ENCODE peak calls at places on chromosome 22, in eight cellular contexts. One of them, this sample, is unnamed.

GRCh38 chr22:42190274-42190673 is 59.7 kb upstream of the CYP2D6 start:
- DNase-seq in iPS-NIHi11: no peak
- DNase-seq in EH: peak; percentile 37
- DNase-seq in C1 segment of cervical spinal cord: no peak
- DNase-seq in activated CD4-positive, CD25-positive, alpha-beta regulatory T cell treated with anti-CD3 and anti-CD28 coated beads, Interleukin-2, amount 50 U/mL, for 16 hours: no peak
- DNase-seq in AG08396: no peak
- DNase-seq in cardiac muscle cell: no peak
- DNase-seq in left ventricle myocardium inferior: no peak
- DNase-seq in this sample: no peak

GRCh38 chr22:39525658-39525975 is 5.3 kb downstream of the ATF4 start:
- DNase-seq in iPS-NIHi11: no peak
- DNase-seq in EH: no peak
- DNase-seq in C1 segment of cervical spinal cord: no peak
- DNase-seq in activated CD4-positive, CD25-positive, alpha-beta regulatory T cell treated with anti-CD3 and anti-CD28 coated beads, Interleukin-2, amount 50 U/mL, for 16 hours: no peak
- DNase-seq in AG08396: no peak
- DNase-seq in cardiac muscle cell: no peak
- DNase-seq in left ventricle myocardium inferior: no peak
- DNase-seq in this sample: no peak

GRCh38 chr22:27663031-27663367 is 138.6 kb downstream of the MN1 start:
- DNase-seq in iPS-NIHi11: no peak
- DNase-seq in EH: no peak
- DNase-seq in C1 segment of cervical spinal cord: no peak
- DNase-seq in activated CD4-positive, CD25-positive, alpha-beta regulatory T cell treated with anti-CD3 and anti-CD28 coated beads, Interleukin-2, amount 50 U/mL, for 16 hours: no peak
- DNase-seq in AG08396: no peak
- DNase-seq in cardiac muscle cell: no peak
- DNase-seq in left ventricle myocardium inferior: no peak
- DNase-seq in this sample: no peak

GRCh38 chr22:35103756-35104155 is 37.8 kb downstream of the ISX start:
- DNase-seq in iPS-NIHi11: no peak
- DNase-seq in EH: no peak
- DNase-seq in C1 segment of cervical spinal cord: no peak
- DNase-seq in activated CD4-positive, CD25-positive, alpha-beta regulatory T cell treated with anti-CD3 and anti-CD28 coated beads, Interleukin-2, amount 50 U/mL, for 16 hours: no peak
- DNase-seq in AG08396: no peak
- DNase-seq in cardiac muscle cell: no peak
- DNase-seq in left ventricle myocardium inferior: no peak
- DNase-seq in this sample: no peak

GRCh38 chr22:37173709-37174108 is 14.3 kb downstream of the C1QTNF6 start:
- DNase-seq in iPS-NIHi11: no peak
- DNase-seq in EH: no peak
- DNase-seq in C1 segment of cervical spinal cord: no peak
- DNase-seq in activated CD4-positive, CD25-positive, alpha-beta regulatory T cell treated with anti-CD3 and anti-CD28 coated beads, Interleukin-2, amount 50 U/mL, for 16 hours: no peak
- DNase-seq in AG08396: no peak
- DNase-seq in cardiac muscle cell: peak; percentile 85
- DNase-seq in left ventricle myocardium inferior: peak; percentile 47
- DNase-seq in this sample: no peak

GRCh38 chr22:43820671-43821305 is 8.7 kb upstream of the EFCAB6 start:
- DNase-seq in iPS-NIHi11: no peak
- DNase-seq in EH: no peak
- DNase-seq in C1 segment of cervical spinal cord: no peak
- DNase-seq in activated CD4-positive, CD25-positive, alpha-beta regulatory T cell treated with anti-CD3 and anti-CD28 coated beads, Interleukin-2, amount 50 U/mL, for 16 hours: no peak
- DNase-seq in AG08396: no peak
- DNase-seq in cardiac muscle cell: no peak
- DNase-seq in left ventricle myocardium inferior: no peak
- DNase-seq in this sample: no peak

GRCh38 chr22:20131593-20131855 is at the start of gene ZDHHC8:
- DNase-seq in iPS-NIHi11: no peak
- DNase-seq in EH: peak; percentile 48
- DNase-seq in C1 segment of cervical spinal cord: no peak
- DNase-seq in activated CD4-positive, CD25-positive, alpha-beta regulatory T cell treated with anti-CD3 and anti-CD28 coated beads, Interleukin-2, amount 50 U/mL, for 16 hours: no peak
- DNase-seq in AG08396: peak; percentile 70
- DNase-seq in cardiac muscle cell: peak; percentile 36
- DNase-seq in left ventricle myocardium inferior: peak; percentile 58
- DNase-seq in this sample: peak; percentile 96

GRCh38 chr22:46564084-46564714 is 26.8 kb upstream of the CELSR1 start:
- DNase-seq in iPS-NIHi11: no peak
- DNase-seq in EH: no peak
- DNase-seq in C1 segment of cervical spinal cord: no peak
- DNase-seq in activated CD4-positive, CD25-positive, alpha-beta regulatory T cell treated with anti-CD3 and anti-CD28 coated beads, Interleukin-2, amount 50 U/mL, for 16 hours: no peak
- DNase-seq in AG08396: no peak
- DNase-seq in cardiac muscle cell: no peak
- DNase-seq in left ventricle myocardium inferior: peak; percentile 53
- DNase-seq in this sample: no peak

GRCh38 chr22:47155912-47156311 is 393.5 kb downstream of the TBC1D22A start:
- DNase-seq in iPS-NIHi11: no peak
- DNase-seq in EH: no peak
- DNase-seq in C1 segment of cervical spinal cord: no peak
- DNase-seq in activated CD4-positive, CD25-positive, alpha-beta regulatory T cell treated with anti-CD3 and anti-CD28 coated beads, Interleukin-2, amount 50 U/mL, for 16 hours: no peak
- DNase-seq in AG08396: no peak
- DNase-seq in cardiac muscle cell: no peak
- DNase-seq in left ventricle myocardium inferior: no peak
- DNase-seq in this sample: no peak

GRCh38 chr22:36689583-36689982 is 14.0 kb downstream of the CACNG2 start:
- DNase-seq in iPS-NIHi11: no peak
- DNase-seq in EH: no peak
- DNase-seq in C1 segment of cervical spinal cord: no peak
- DNase-seq in activated CD4-positive, CD25-positive, alpha-beta regulatory T cell treated with anti-CD3 and anti-CD28 coated beads, Interleukin-2, amount 50 U/mL, for 16 hours: no peak
- DNase-seq in AG08396: no peak
- DNase-seq in cardiac muscle cell: no peak
- DNase-seq in left ventricle myocardium inferior: no peak
- DNase-seq in this sample: no peak

GRCh38 chr22:42949159-42949558 is 65.8 kb downstream of the PACSIN2 start:
- DNase-seq in iPS-NIHi11: no peak
- DNase-seq in EH: peak; percentile 67
- DNase-seq in C1 segment of cervical spinal cord: no peak
- DNase-seq in activated CD4-positive, CD25-positive, alpha-beta regulatory T cell treated with anti-CD3 and anti-CD28 coated beads, Interleukin-2, amount 50 U/mL, for 16 hours: no peak
- DNase-seq in AG08396: no peak
- DNase-seq in cardiac muscle cell: peak; percentile 73
- DNase-seq in left ventricle myocardium inferior: no peak
- DNase-seq in this sample: no peak

GRCh38 chr22:20636945-20637344 is 129.5 kb downstream of the MED15 start:
- DNase-seq in iPS-NIHi11: no peak
- DNase-seq in EH: no peak
- DNase-seq in C1 segment of cervical spinal cord: no peak
- DNase-seq in activated CD4-positive, CD25-positive, alpha-beta regulatory T cell treated with anti-CD3 and anti-CD28 coated beads, Interleukin-2, amount 50 U/mL, for 16 hours: no peak
- DNase-seq in AG08396: no peak
- DNase-seq in cardiac muscle cell: no peak
- DNase-seq in left ventricle myocardium inferior: no peak
- DNase-seq in this sample: no peak

GRCh38 chr22:41367039-41367679 is 14.6 kb upstream of the TEF start:
- DNase-seq in iPS-NIHi11: peak; percentile 87
- DNase-seq in EH: peak; percentile 92
- DNase-seq in C1 segment of cervical spinal cord: peak; percentile 91
- DNase-seq in activated CD4-positive, CD25-positive, alpha-beta regulatory T cell treated with anti-CD3 and anti-CD28 coated beads, Interleukin-2, amount 50 U/mL, for 16 hours: no peak
- DNase-seq in AG08396: peak; percentile 97
- DNase-seq in cardiac muscle cell: peak; percentile 99
- DNase-seq in left ventricle myocardium inferior: peak; percentile 98
- DNase-seq in this sample: peak; percentile 93

GRCh38 chr22:26170795-26171194 is 1.5 kb downstream of the SEZ6L start:
- DNase-seq in iPS-NIHi11: peak; percentile 80
- DNase-seq in EH: no peak
- DNase-seq in C1 segment of cervical spinal cord: no peak
- DNase-seq in activated CD4-positive, CD25-positive, alpha-beta regulatory T cell treated with anti-CD3 and anti-CD28 coated beads, Interleukin-2, amount 50 U/mL, for 16 hours: no peak
- DNase-seq in AG08396: no peak
- DNase-seq in cardiac muscle cell: no peak
- DNase-seq in left ventricle myocardium inferior: peak; percentile 13
- DNase-seq in this sample: peak; percentile 72

GRCh38 chr22:20979243-20979809 is 2.8 kb upstream of the LZTR1 start:
- DNase-seq in iPS-NIHi11: peak; percentile 94
- DNase-seq in EH: peak; percentile 62
- DNase-seq in C1 segment of cervical spinal cord: peak; percentile 17
- DNase-seq in activated CD4-positive, CD25-positive, alpha-beta regulatory T cell treated with anti-CD3 and anti-CD28 coated beads, Interleukin-2, amount 50 U/mL, for 16 hours: no peak
- DNase-seq in AG08396: peak; percentile 81
- DNase-seq in cardiac muscle cell: peak; percentile 93
- DNase-seq in left ventricle myocardium inferior: peak; percentile 53
- DNase-seq in this sample: peak; percentile 98

This sample was measured in K562.